ENCODE peak calls at places on chromosomes 6 and 20, in four cellular contexts. Z is mesothelial cell of epicardium, I is upper lobe of right lung, J is GM13976. F is an unnamed sample.

GRCh38 chr20:58508762-58509395 is 6.3 kb downstream of the APCDD1L start:
- DNase-seq in Z (no peak), I (no peak), J (no peak), F (no peak)

GRCh38 chr6:14964901-14965300 is 281.0 kb upstream of the JARID2 start:
- DNase-seq in I (no peak), J (no peak), Z (no peak), F (no peak)

GRCh38 chr20:37933797-37934633 is 31.1 kb downstream of the VSTM2L start:
- DNase-seq in I (no peak), Z (no peak), J (no peak), F (no peak)

GRCh38 chr6:19368511-19368910 is 468.7 kb upstream of the ID4 start:
- DNase-seq in J (no peak), Z (no peak), I (no peak), F (no peak)

GRCh38 chr20:23397961-23398360 is 23.3 kb downstream of the NAPB start:
- DNase-seq in Z (no peak), J (no peak), I (no peak), F (no peak)

GRCh38 chr20:61254881-61255589 is 3.0 kb downstream of the CDH4 start:
- DNase-seq in Z (no peak), J (no peak), I (no peak), F (no peak)

GRCh38 chr6:140438346-140438735 is 1063.9 kb upstream of the CITED2 start:
- DNase-seq in J (no peak), Z (no peak), I (no peak), F (no peak)

GRCh38 chr20:57627972-57628650 is 7.9 kb upstream of the ZBP1 start:
- DNase-seq in Z (no peak), I (peak; percentile 64), J (peak; percentile 37), F (no peak)

GRCh38 chr20:16918366-16918765 is 170.2 kb downstream of the OTOR start:
- DNase-seq in Z (no peak), J (no peak), I (no peak), F (no peak)

GRCh38 chr6:46735720-46736031 is 501 bp upstream of the PLA2G7 start:
- DNase-seq in I (no peak), J (no peak), Z (no peak), F (no peak)

GRCh38 chr6:14113951-14114350 is 3.6 kb upstream of the CD83 start:
- DNase-seq in Z (no peak), J (no peak), I (no peak), F (no peak)

GRCh38 chr6:32194825-32195651 is 2.6 kb upstream of the GPSM3 start:
- DNase-seq in Z (no peak), J (no peak), I (no peak), F (no peak)

GRCh38 chr6:20789162-20789561 is 254.9 kb downstream of the CDKAL1 start:
- DNase-seq in I (no peak), J (no peak), Z (no peak), F (no peak)

GRCh38 chr6:225121-225721 is 67.1 kb upstream of the DUSP22 start:
- DNase-seq in Z (no peak), J (no peak), I (peak; percentile 66), F (no peak)

GRCh38 chr20:62143976-62144825 is 632 bp downstream of the SS18L1 start:
- DNase-seq in Z (peak; percentile 59), J (peak; percentile 79), I (peak; percentile 86), F (peak; percentile 80)

GRCh38 chr6:17622144-17622543 is 22.0 kb downstream of the FAM8A1 start:
- DNase-seq in Z (no peak), I (no peak), J (no peak), F (no peak)

GRCh38 chr6:167056370-167056769 is 57.2 kb downstream of the CEP43 start:
- DNase-seq in I (no peak), Z (no peak), J (peak; percentile 50), F (peak; percentile 49)

GRCh38 chr20:60206259-60206658 is 248.0 kb downstream of the CDH26 start:
- DNase-seq in I (no peak), J (peak; percentile 36), Z (no peak), F (no peak)
- TF ChIP-seq CTCF in I (peak; percentile 33), J (no peak), Z (no peak), F (peak; percentile 7)

GRCh38 chr6:132816665-132817064 is 2.3 kb downstream of the RPS12 start:
- DNase-seq in J (no peak), Z (no peak), I (no peak), F (no peak)
- TF ChIP-seq CTCF in J (no peak), Z (no peak), I (no peak), F (peak; percentile 9)

GRCh38 chr6:24497254-24497989 is 2.7 kb downstream of the ALDH5A1 start:
- DNase-seq in Z (no peak), I (no peak), J (peak; percentile 69), F (peak; percentile 45)

GRCh38 chr6:24495516-24495847 is 713 bp downstream of the ALDH5A1 start:
- DNase-seq in I (peak; percentile 88), Z (no peak), J (peak; percentile 84), F (peak; percentile 82)

GRCh38 chr6:24492475-24492874 is 2.3 kb upstream of the ALDH5A1 start:
- DNase-seq in Z (no peak), I (no peak), J (no peak), F (no peak)

GRCh38 chr6:24493945-24494725 is 634 bp upstream of the ALDH5A1 start:
- DNase-seq in J (no peak), I (no peak), Z (no peak), F (no peak)

GRCh38 chr6:24494726-24495515 is at the start of gene ALDH5A1:
- DNase-seq in I (peak; percentile 90), Z (peak; percentile 77), J (peak; percentile 87), F (peak; percentile 81)
- TF ChIP-seq CTCF in I (peak; percentile 25), Z (no peak), J (peak; percentile 62), F (peak; percentile 61)

DNA sequence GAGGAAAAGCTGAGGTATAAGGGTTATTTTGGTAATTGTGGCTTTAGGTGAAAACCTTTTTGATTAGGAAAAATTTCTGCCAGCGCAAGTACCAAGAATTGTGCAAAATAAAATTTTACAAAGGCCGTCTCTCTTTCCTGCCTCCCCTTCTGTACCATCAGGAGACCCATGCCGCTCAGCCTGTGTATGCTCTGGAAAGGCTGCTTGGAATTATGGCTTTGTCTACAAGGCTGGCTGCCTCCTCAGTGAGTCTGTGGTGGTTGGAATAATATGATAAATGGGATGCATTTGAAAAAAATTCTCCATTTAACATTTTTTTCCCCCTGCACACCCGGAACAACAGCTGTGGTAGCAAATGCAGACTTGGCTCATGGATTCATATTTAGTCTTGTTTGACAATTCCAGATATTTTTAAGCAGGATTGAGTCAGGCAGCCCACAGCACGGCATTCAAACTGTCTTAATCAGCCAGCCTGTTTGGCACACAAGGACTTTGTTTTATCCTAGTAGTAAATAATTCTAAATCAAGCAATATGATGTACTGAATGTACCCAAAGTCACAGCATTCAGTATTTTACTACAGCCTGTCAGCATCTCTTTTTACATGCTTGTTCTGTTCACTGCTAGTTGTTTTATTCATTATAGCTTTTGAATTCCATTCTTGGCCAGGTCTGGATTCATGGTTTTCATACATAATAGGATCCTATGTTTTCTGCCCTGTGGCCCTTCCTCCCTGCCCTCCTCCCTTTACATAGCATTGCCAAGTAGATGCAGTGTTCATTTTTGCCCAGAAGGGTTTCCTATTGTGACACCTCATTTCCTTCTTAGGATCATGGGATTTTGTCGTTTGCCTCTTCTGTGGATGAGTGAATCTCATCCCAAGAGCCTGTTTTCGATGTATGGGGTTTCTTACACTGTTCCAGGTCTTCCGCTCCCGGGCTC is 68.0 kb downstream of the LRRC1 start:
- DNase-seq in Z (no peak), I (no peak), J (no peak), F (no peak)
- TF ChIP-seq CTCF in Z (no peak), I (no peak), J (no peak), F (no peak)

DNA sequence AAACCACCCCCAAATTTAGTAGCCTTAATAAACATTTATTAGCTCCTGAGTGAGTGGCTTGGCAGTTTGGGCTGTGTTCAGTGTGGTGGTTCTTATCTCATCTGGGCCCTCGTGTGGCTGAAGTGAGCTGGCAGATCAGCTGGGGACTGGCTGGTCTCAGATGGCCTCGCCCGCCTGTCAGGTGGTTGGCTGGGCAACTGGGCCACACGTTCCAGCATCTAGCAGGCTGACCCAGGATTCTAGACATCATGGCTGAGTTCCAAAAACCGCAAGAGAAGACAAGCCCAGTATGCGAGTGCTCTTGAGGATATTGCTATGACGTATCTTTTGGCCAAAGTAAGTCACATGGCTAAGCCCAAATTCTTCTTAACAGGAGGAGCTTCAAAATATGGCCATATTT is 28.9 kb downstream of the EIF2S2 start:
- DNase-seq in I (peak; percentile 90), Z (no peak), J (no peak), F (no peak)
- TF ChIP-seq CTCF in I (no peak), Z (no peak), J (no peak), F (no peak)

GRCh38 chr6:37489697-37490336 is 9.9 kb downstream of the CCDC167 start:
- DNase-seq in J (no peak), I (no peak), Z (no peak), F (no peak)
- TF ChIP-seq CTCF in J (no peak), I (peak; percentile 8), Z (no peak), F (peak; percentile 23)

DNA sequence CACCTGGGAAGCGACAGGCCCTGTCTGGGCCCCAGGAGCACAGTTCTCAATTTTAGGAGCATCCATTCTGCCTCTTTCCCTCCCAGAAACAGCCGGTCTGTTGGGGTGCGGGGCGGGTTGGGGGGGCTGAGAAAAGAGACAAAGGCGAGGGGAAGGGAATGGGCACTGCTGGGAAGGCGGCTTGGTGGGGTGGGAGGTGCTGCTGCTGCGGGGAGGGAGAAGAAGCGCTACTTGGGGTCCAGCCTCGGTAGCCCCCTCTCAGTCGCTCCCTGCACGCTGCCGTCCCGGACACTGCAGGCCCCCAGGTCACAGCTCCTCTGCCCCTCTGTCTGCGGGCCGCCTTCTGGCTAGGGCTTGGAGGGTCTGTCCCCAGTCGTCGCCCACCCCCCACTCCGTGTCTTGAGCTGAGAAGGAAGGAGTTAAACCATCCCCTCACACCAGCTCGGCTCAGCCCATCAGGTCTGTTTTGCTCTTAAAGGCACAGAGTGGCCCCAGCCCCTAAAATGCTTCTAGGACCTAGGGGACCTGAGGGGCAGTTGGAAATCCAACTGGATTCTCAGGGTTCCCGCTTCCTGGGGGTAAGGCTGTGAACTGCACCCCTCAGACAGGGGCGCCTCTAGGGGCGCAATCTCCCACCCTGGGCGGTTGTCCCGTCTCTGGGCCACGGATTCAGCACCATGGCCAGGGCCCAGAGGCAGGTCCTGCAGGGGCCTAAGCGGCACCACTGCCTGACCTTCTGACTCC is 740 bp downstream of the GDAP1L1 start:
- DNase-seq in J (peak; percentile 64), I (no peak), Z (peak; percentile 66), F (peak; percentile 58)
- TF ChIP-seq CTCF in J (no peak), I (peak; percentile 17), Z (peak; percentile 41), F (peak; percentile 23)

GRCh38 chr6:97438011-97438671 is 155.1 kb upstream of the MMS22L start:
- DNase-seq in I (no peak), Z (no peak), J (no peak), F (no peak)

GRCh38 chr6:97440590-97441176 is 157.7 kb upstream of the MMS22L start:
- DNase-seq in J (peak; percentile 2), I (no peak), Z (no peak), F (no peak)

DNA sequence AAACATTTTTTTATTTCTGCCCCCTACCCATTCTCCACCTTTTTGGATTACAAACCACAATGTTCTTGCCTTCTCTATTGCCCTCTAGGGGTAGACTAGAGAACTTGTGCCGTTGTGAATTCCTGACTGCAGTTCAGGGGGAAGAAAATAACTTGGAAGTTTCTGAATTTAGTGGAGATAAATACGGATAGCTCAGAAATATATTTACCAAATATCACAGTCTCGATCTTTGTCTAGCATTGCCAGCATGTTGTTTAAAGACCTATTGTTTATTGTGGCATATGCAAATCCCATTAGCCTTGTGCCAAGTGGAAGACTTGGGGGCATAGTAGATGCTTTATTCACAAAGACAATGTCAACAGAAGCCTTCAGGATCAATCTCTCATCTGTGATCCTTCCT is 154.1 kb upstream of the MMS22L start:
- DNase-seq in Z (no peak), I (no peak), J (peak; percentile 16), F (peak; percentile 9)
- TF ChIP-seq CTCF in Z (peak; percentile 69), I (peak; percentile 58), J (peak; percentile 31), F (peak; percentile 50)